ENCODE peak calls at places on chromosomes 3 and 15, in seven cellular contexts. S, L, G, C, J, U and X are unnamed samples.
A peak's percentile ranks its signal among the peaks of the same experiment; 100 is the strongest.

GRCh38 chr3:185912929-185913901 is 24.6 kb downstream of the TRA2B start:
- DNase-seq in S (no peak), L (no peak), G (no peak), C (no peak), J (no peak), U (no peak), X (no peak)

GRCh38 chr15:66881173-66881905 is 179.3 kb downstream of the SMAD6 start:
- DNase-seq in S (no peak), L (no peak), G (no peak), C (no peak), J (no peak), U (peak; percentile 22), X (peak; percentile 35)

GRCh38 chr3:127012091-127012490 is 29.2 kb downstream of the PLXNA1 start:
- DNase-seq in S (no peak), L (no peak), G (no peak), C (no peak), J (no peak), U (no peak), X (no peak)

GRCh38 chr3:64268926-64269325 is 43.7 kb upstream of the PRICKLE2 start:
- DNase-seq in S (no peak), L (no peak), G (no peak), C (no peak), J (no peak), U (no peak), X (peak; percentile 36)

GRCh38 chr15:31177936-31178335 is 76.4 kb upstream of the TRPM1 start:
- DNase-seq in S (no peak), L (no peak), G (no peak), C (no peak), J (no peak), U (no peak), X (no peak)

GRCh38 chr15:31024979-31025378 is 33.6 kb upstream of the MTMR10 start:
- DNase-seq in S (no peak), L (no peak), G (no peak), C (no peak), J (peak; percentile 43), U (no peak), X (no peak)

GRCh38 chr3:5754602-5755001 is 567.1 kb downstream of the EDEM1 start:
- DNase-seq in S (no peak), L (no peak), G (no peak), C (no peak), J (no peak), U (no peak), X (no peak)

GRCh38 chr15:90883526-90883931 is 775 bp upstream of the FES start:
- DNase-seq in S (no peak), L (no peak), G (no peak), C (no peak), J (peak; percentile 44), U (no peak), X (no peak)

GRCh38 chr3:29515451-29515850 is 234.6 kb downstream of the RBMS3 start:
- DNase-seq in S (no peak), L (no peak), G (no peak), C (peak; percentile 19), J (peak; percentile 70), U (no peak), X (no peak)

GRCh38 chr15:40746916-40747418 is 8.1 kb downstream of the RMDN3 start:
- DNase-seq in S (no peak), L (no peak), G (no peak), C (no peak), J (no peak), U (no peak), X (no peak)

GRCh38 chr3:56783644-56784451 is 17.9 kb downstream of the ARHGEF3 start:
- DNase-seq in S (peak; percentile 70), L (peak; percentile 60), G (peak; percentile 59), C (peak; percentile 66), J (peak; percentile 88), U (peak; percentile 77), X (peak; percentile 50)

GRCh38 chr3:42179110-42179725 is 86.8 kb downstream of the CCK start:
- DNase-seq in S (no peak), L (peak; percentile 55), G (no peak), C (peak; percentile 71), J (peak; percentile 76), U (peak; percentile 65), X (no peak)

GRCh38 chr15:52115598-52116427 is 3.2 kb upstream of the BCL2L10 start:
- DNase-seq in S (peak; percentile 38), L (no peak), G (no peak), C (no peak), J (peak; percentile 96), U (no peak), X (no peak)

GRCh38 chr3:159189994-159190669 is 388.3 kb downstream of the MFSD1 start:
- DNase-seq in S (no peak), L (no peak), G (no peak), C (no peak), J (peak; percentile 54), U (no peak), X (no peak)

GRCh38 chr15:91535856-91536500 is 317.5 kb upstream of the SLCO3A1 start:
- DNase-seq in S (no peak), L (no peak), G (no peak), C (peak; percentile 58), J (no peak), U (no peak), X (no peak)

GRCh38 chr3:123314409-123315270 is 112.9 kb downstream of the SEC22A start:
- DNase-seq in S (no peak), L (no peak), G (no peak), C (no peak), J (no peak), U (no peak), X (no peak)

GRCh38 chr15:70318594-70318993 is 220.9 kb upstream of the TLE3 start:
- DNase-seq in S (no peak), L (no peak), G (no peak), C (no peak), J (no peak), U (no peak), X (no peak)

GRCh38 chr15:77964193-77964592 is 113.3 kb downstream of the TBC1D2B start:
- DNase-seq in S (no peak), L (no peak), G (no peak), C (no peak), J (no peak), U (no peak), X (no peak)

GRCh38 chr3:124776856-124777255 is 46.6 kb downstream of the UMPS start:
- DNase-seq in S (no peak), L (no peak), G (no peak), C (no peak), J (no peak), U (no peak), X (no peak)

GRCh38 chr3:71652786-71653419 is 69.4 kb upstream of the FOXP1 start:
- DNase-seq in S (peak; percentile 65), L (peak; percentile 37), G (peak; percentile 24), C (peak; percentile 38), J (peak; percentile 78), U (peak; percentile 80), X (no peak)

GRCh38 chr15:68285243-68285980 is 7.9 kb downstream of the FEM1B start:
- DNase-seq in S (no peak), L (no peak), G (no peak), C (no peak), J (no peak), U (no peak), X (no peak)

GRCh38 chr3:141109761-141110160 is 58.6 kb downstream of the SPSB4 start:
- DNase-seq in S (no peak), L (no peak), G (peak; percentile 49), C (no peak), J (no peak), U (no peak), X (no peak)

GRCh38 chr3:124229407-124229806 is 237.5 kb upstream of the ROPN1 start:
- DNase-seq in S (no peak), L (no peak), G (no peak), C (no peak), J (no peak), U (no peak), X (no peak)

GRCh38 chr3:72960812-72961518 is 35.6 kb upstream of the PPP4R2 start:
- DNase-seq in S (no peak), L (peak; percentile 29), G (peak; percentile 77), C (no peak), J (no peak), U (no peak), X (peak; percentile 86)

GRCh38 chr15:70558406-70559222 is 204.7 kb downstream of the UACA start:
- DNase-seq in S (no peak), L (no peak), G (no peak), C (no peak), J (no peak), U (no peak), X (no peak)

GRCh38 chr3:2098398-2099027 is at the start of gene CNTN4:
- DNase-seq in S (peak; percentile 34), L (peak; percentile 84), G (peak; percentile 56), C (peak; percentile 23), J (no peak), U (peak; percentile 86), X (no peak)
- H3K27ac ChIP-seq in S (peak within 1 kb of the TSS; percentile 82), L (peak within 1 kb of the TSS; percentile 85), G (no peak within 1 kb of the TSS), C (no peak within 1 kb of the TSS), J (no peak within 1 kb of the TSS), U (peak within 1 kb of the TSS; percentile 70), X (no peak within 1 kb of the TSS)

GRCh38 chr3:46930176-46930944 is 46.2 kb downstream of the CCDC12 start:
- DNase-seq in S (peak; percentile 52), L (no peak), G (no peak), C (no peak), J (peak; percentile 73), U (peak; percentile 61), X (peak; percentile 39)
- TF ChIP-seq POLR2A in S (no peak), L (no peak), G (no peak), C (no peak), J (no peak), U (no peak), X (no peak)

DNA sequence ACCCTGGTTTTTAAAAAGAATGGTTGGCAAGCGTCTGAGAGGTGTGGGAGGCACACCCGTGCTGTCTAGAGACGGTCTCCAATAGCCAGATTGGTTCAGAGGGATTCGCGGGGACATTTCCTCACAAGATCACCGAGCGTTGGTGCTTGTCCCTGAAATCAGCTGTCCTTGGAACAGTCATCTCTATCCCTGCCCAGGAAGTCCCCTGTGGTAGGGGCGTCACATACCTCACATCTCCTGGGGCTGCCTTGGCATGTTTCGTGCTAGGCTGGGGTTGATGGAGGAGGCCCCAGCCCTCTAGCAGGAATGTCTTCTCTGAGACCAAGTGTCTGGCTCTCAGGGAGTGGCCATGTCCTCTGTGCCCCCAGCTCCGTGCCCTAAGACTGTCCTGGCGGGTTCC is 6.8 kb downstream of the FBLN2 start:
- DNase-seq in S (no peak), L (no peak), G (no peak), C (no peak), J (no peak), U (no peak), X (no peak)
- H3K27ac ChIP-seq in S (no peak overlapping the region), L (no peak overlapping the region), G (no peak overlapping the region), C (no peak overlapping the region), J (no peak overlapping the region), U (peak overlapping the region; percentile 42), X (no peak overlapping the region)

GRCh38 chr15:96331141-96331941 is 841 bp downstream of the NR2F2 start:
- DNase-seq in S (no peak), L (no peak), G (no peak), C (peak; percentile 58), J (peak; percentile 40), U (peak; percentile 76), X (peak; percentile 68)

GRCh38 chr15:96333194-96334016 is 2.9 kb downstream of the NR2F2 start:
- DNase-seq in S (no peak), L (peak; percentile 20), G (peak; percentile 27), C (no peak), J (no peak), U (peak; percentile 77), X (peak; percentile 70)

GRCh38 chr15:96330450-96331140 is at the start of gene NR2F2:
- DNase-seq in S (peak; percentile 98), L (peak; percentile 94), G (peak; percentile 95), C (peak; percentile 98), J (peak; percentile 98), U (peak; percentile 99), X (peak; percentile 98)

GRCh38 chr15:96332854-96333193 is 2.3 kb downstream of the NR2F2 start:
- DNase-seq in S (no peak), L (no peak), G (no peak), C (no peak), J (no peak), U (no peak), X (no peak)

GRCh38 chr15:96331942-96332853 is 1.7 kb downstream of the NR2F2 start:
- DNase-seq in S (no peak), L (peak; percentile 41), G (no peak), C (peak; percentile 79), J (peak; percentile 40), U (peak; percentile 77), X (peak; percentile 44)
- TF ChIP-seq POLR2A in S (no peak), L (no peak), G (no peak), C (peak; percentile 57), J (peak; percentile 84), U (no peak), X (peak; percentile 76)